ENCODE peak calls at places on chromosomes 3 and 15, in four cellular contexts. B is B cell; G is CD8-positive, alpha-beta T cell; V is bronchial epithelial cell. Q is an unnamed sample.

GRCh38 chr3:27467545-27467944 is 16.6 kb downstream of the SLC4A7 start:
- DNase-seq in B (peak), G (no peak), V (peak), Q (peak)

GRCh38 chr15:30921781-30922371 is 18.2 kb downstream of the FAN1 start:
- DNase-seq in B (no peak), G (no peak), V (no peak), Q (no peak)

GRCh38 chr3:52210550-52211046 is 12.6 kb downstream of the ALAS1 start:
- DNase-seq in B (no peak), G (no peak), V (peak), Q (peak)

GRCh38 chr3:109089265-109089664 is 28.7 kb downstream of the MORC1 start:
- DNase-seq in B (no peak), G (no peak), V (no peak), Q (no peak)

GRCh38 chr15:61459785-61460707 is 230.9 kb upstream of the RORA start:
- DNase-seq in B (no peak), G (no peak), V (peak), Q (peak)

GRCh38 chr15:69909719-69910444 is 187.8 kb downstream of the TLE3 start:
- DNase-seq in B (no peak), G (no peak), V (no peak), Q (no peak)

GRCh38 chr15:40999190-40999589 is 45.9 kb downstream of the CHAC1 start:
- DNase-seq in B (no peak), G (no peak), V (peak), Q (peak)

GRCh38 chr15:68797589-68798377 is 22.9 kb downstream of the ANP32A start:
- DNase-seq in B (no peak), G (no peak), V (no peak), Q (no peak)

GRCh38 chr3:16369885-16370284 is 104.9 kb downstream of the OXNAD1 start:
- DNase-seq in B (no peak), G (no peak), V (peak), Q (no peak)

GRCh38 chr3:34957707-34958106 is 681.6 kb upstream of the ARPP21 start:
- DNase-seq in B (no peak), G (no peak), V (peak), Q (peak)

GRCh38 chr3:54628888-54629368 is 298.9 kb downstream of the LRTM1 start:
- DNase-seq in B (no peak), G (no peak), V (peak), Q (peak)

GRCh38 chr15:67545864-67546263 is 3.4 kb downstream of the MAP2K5 start:
- DNase-seq in B (no peak), G (no peak), V (no peak), Q (no peak)

GRCh38 chr3:71305246-71306206 is 278.0 kb downstream of the FOXP1 start:
- DNase-seq in B (peak), G (peak), V (peak), Q (no peak)

GRCh38 chr3:108088697-108089096 is 2.1 kb downstream of the CD47 start:
- DNase-seq in B (peak), G (no peak), V (peak), Q (peak)

GRCh38 chr15:96046620-96047240 is 283.8 kb upstream of the NR2F2 start:
- DNase-seq in B (no peak), G (no peak), V (no peak), Q (no peak)

GRCh38 chr15:59543721-59544547 is 67.6 kb upstream of the GCNT3 start:
- DNase-seq in B (peak), G (no peak), V (peak), Q (no peak)

GRCh38 chr3:122305818-122306621 is 19.0 kb upstream of the CSTA start:
- DNase-seq in B (no peak), G (no peak), V (peak), Q (peak)

GRCh38 chr15:34336947-34337556 is 529 bp downstream of the SLC12A6 start:
- DNase-seq in B (no peak), G (peak), V (no peak), Q (no peak)

GRCh38 chr3:30222436-30222835 is 384.0 kb upstream of the TGFBR2 start:
- DNase-seq in B (no peak), G (no peak), V (no peak), Q (peak)

GRCh38 chr3:12300137-12300536 is 11.3 kb downstream of the PPARG start:
- DNase-seq in B (no peak), G (no peak), V (no peak), Q (no peak)

GRCh38 chr15:58933311-58934113 is at the start of gene SLTM:
- DNase-seq in B (peak), G (peak), V (peak), Q (peak)

GRCh38 chr15:99732268-99732641 is 982 bp downstream of the LYSMD4 start:
- DNase-seq in B (no peak), G (no peak), V (no peak), Q (no peak)

GRCh38 chr3:9769426-9770275 is at the start of gene CAMK1:
- DNase-seq in B (peak), G (peak), V (no peak), Q (peak)

GRCh38 chr15:93033434-93034045 is 55.5 kb downstream of the RGMA start:
- DNase-seq in B (no peak), G (no peak), V (no peak), Q (no peak)

GRCh38 chr3:177443469-177443868 is 246.2 kb upstream of the TBL1XR1 start:
- DNase-seq in B (no peak), G (no peak), V (peak), Q (peak)

GRCh38 chr3:4741404-4742307 is 237.6 kb upstream of the BHLHE40 start:
- DNase-seq in B (no peak), G (no peak), V (peak), Q (peak)

GRCh38 chr3:86229775-86230094 is 761.2 kb downstream of the VGLL3 start:
- DNase-seq in B (no peak), G (no peak), V (no peak), Q (no peak)

GRCh38 chr3:10205461-10206165 is 40.9 kb downstream of the IRAK2 start:
- DNase-seq in B (no peak), G (no peak), V (peak), Q (peak)

GRCh38 chr15:58467722-58468436 is 36.1 kb downstream of the LIPC start:
- DNase-seq in B (no peak), G (no peak), V (peak), Q (no peak)

GRCh38 chr15:42193383-42193782 is 14.7 kb downstream of the VPS39 start:
- DNase-seq in B (no peak), G (no peak), V (no peak), Q (no peak)

GRCh38 chr15:64225804-64226203 is 63.0 kb upstream of the PPIB start:
- DNase-seq in B (no peak), G (no peak), V (no peak), Q (no peak)

GRCh38 chr15:70171224-70171886 is 73.6 kb upstream of the TLE3 start:
- DNase-seq in B (no peak), G (no peak), V (no peak), Q (no peak)

GRCh38 chr3:146382386-146382785 is 87.0 kb downstream of the PLSCR2 start:
- DNase-seq in B (no peak), G (no peak), V (peak), Q (peak)

GRCh38 chr15:33242165-33242564 is 47.7 kb upstream of the FMN1 start:
- DNase-seq in B (no peak), G (no peak), V (peak), Q (peak)

DNA sequence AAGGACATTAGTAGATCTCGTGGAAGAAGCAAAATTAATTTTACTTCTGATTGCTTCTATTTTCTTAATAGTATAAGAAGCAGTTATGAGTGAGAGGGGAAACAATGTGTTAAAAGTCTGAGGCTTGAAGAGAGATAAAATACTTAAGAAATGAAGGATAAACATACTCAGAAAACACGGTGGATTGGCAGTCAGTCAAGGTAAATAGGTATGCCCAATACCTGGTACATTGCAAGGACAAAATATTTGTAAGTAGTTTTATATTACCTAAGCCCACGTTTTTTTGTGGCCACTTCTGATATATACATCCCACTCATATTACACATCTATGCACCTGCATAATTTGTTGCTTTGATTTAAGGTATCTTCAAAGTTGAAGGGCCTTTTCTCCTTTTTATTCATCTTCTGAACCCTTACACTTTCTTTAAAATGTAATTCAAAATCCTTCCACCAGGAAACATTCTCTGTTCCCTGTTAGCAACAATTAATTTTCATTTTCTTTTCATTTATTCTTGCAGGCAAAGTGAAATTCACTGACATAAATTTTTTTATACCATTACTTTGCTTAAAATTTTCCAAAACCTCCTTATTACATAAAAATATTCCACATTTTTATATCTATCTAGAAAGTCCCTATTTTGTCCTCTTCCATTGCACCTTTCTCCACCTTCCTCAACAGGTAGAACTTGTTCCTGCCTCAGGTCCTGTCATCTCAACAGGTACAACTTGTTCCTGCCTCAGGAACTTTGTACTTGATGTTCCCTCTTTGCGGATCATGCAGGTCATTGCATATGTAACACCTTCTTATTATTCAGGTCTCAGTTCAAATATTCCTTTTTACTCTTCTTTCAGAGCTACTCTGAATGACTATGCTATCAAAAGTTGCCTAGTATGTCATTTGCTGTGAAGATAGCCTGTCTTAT is 755.7 kb upstream of the ALCAM start:
- DNase-seq in B (no peak), G (no peak), V (peak), Q (no peak)
- TF ChIP-seq CTCF in B (no peak), G (no peak), V (no peak), Q (no peak)

DNA sequence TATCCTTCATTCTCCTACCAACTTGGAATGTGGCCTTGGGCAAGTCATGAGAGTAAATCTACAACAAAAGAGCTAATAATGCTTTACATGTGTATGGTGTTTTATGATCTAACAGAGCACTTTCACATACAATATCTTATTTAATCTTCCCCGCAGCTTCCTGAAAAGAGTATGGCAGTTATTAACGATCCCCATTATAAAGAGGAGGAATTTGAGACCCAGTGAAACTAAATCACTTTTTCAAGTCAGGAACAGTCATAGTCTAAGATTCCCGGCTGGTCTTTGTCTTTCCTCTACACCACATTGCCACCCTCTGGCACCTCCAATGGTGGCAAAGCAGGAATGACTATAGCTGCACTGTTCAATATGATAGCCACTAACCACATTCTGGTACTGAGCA is 69.7 kb upstream of the CMSS1 start:
- DNase-seq in B (no peak), G (no peak), V (peak), Q (peak)
- TF ChIP-seq CTCF in B (no peak), G (no peak), V (peak), Q (peak)

GRCh38 chr3:148131990-148132638 is 565.6 kb upstream of the AGTR1 start:
- DNase-seq in B (no peak), G (no peak), V (no peak), Q (no peak)

GRCh38 chr3:148126962-148127361 is 570.7 kb upstream of the AGTR1 start:
- DNase-seq in B (no peak), G (no peak), V (no peak), Q (no peak)

DNA sequence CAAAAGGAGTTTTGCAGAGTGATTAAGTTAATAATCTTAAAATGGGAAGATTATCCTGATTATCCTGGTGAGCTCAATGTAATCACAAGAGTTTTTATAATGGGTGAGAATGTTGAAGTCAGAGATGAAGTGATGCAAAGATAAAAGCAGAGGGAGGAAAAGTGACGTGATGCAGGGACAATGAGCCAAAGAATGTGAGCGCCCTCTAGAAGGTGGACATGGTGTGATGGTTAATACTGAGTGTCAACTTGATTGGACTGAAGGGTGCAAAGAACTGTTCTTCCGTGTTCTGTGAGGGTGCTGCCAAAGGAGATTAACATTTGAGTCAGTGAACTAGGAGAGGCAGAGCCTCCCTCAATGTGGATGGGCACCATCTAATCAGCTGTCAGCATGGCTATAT is 569.6 kb upstream of the AGTR1 start:
- DNase-seq in B (no peak), G (no peak), V (no peak), Q (no peak)
- TF ChIP-seq CTCF in B (no peak), G (no peak), V (no peak), Q (no peak)

GRCh38 chr3:192445768-192446644 is 281.3 kb downstream of the FGF12 start:
- DNase-seq in B (no peak), G (no peak), V (no peak), Q (no peak)

GRCh38 chr3:192449036-192449435 is 278.3 kb downstream of the FGF12 start:
- DNase-seq in B (no peak), G (no peak), V (peak), Q (peak)

GRCh38 chr3:192444791-192445106 is 282.6 kb downstream of the FGF12 start:
- DNase-seq in B (no peak), G (no peak), V (no peak), Q (no peak)

DNA sequence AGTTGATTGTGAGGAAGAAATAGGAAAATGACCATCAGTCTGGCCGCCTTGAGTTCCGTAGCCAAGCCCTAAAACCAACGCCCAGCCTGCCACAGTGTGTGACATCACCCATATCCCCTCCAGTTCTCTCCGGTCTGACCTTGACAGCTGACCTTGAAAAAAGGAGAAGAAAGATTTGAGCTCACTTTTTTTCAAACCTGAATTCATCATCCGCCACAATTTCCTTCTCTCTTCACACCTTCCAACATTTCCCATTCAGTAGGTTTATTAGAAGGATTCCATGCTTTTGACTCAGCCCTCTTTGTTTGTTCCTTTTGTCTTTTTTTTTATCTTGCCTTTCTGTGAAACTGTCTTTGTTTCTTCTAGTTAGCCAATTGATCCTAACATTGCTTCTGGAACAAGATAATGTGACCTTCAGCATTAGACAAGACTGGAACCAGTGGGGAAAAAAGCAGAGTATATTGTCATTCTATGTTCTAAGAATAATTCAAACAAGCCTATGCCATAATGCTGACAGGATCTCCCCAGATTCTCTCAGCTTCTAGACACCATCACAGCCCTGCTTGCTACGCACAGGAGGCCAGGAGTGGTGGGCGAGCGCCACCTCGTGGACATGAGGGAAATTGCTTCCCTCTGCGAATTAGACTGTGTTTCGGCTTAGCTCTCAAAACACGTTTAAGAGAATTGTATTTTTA is 283.1 kb downstream of the FGF12 start:
- DNase-seq in B (peak), G (peak), V (peak), Q (peak)
- TF ChIP-seq CTCF in B (peak), G (peak), V (peak), Q (peak)

GRCh38 chr3:157088506-157089454 is 71.2 kb downstream of the CCNL1 start:
- DNase-seq in B (peak), G (peak), V (peak), Q (peak)
- TF ChIP-seq CTCF in B (no peak), G (no peak), V (peak), Q (no peak)

Q was measured in MCF 10A.